ENCODE peak calls at places on chromosome 9, in five cellular contexts. F is upper lobe of right lung, M is fibroblast of lung, K is prostate gland, L is WERI-Rb-1. G is an unnamed sample.
A peak's percentile ranks its signal among the peaks of the same experiment; 100 is the strongest.

GRCh38 chr9:65432722-65433323 is 147.8 kb upstream of the FOXD4L5 start:
- DNase-seq in M (no peak), L (no peak), K (no peak), F (no peak), G (no peak)

GRCh38 chr9:127857278-127857677 is 2.8 kb upstream of the ENG start:
- DNase-seq in K (no peak), F (no peak), L (no peak), M (no peak), G (no peak)

GRCh38 chr9:88106492-88106891 is 31.8 kb downstream of the SPATA31C2 start:
- DNase-seq in F (no peak), M (peak; percentile 35), K (no peak), L (peak; percentile 31), G (no peak)

GRCh38 chr9:32378993-32379729 is 5.3 kb upstream of the ACO1 start:
- DNase-seq in M (peak; percentile 89), K (peak; percentile 37), L (peak; percentile 42), F (no peak), G (no peak)

GRCh38 chr9:111605041-111605559 is 5.7 kb upstream of the PTGR1 start:
- DNase-seq in L (no peak), F (no peak), K (no peak), M (no peak), G (no peak)

GRCh38 chr9:99057665-99058625 is 47.0 kb upstream of the TGFBR1 start:
- DNase-seq in F (no peak), L (no peak), K (peak; percentile 12), M (peak; percentile 58), G (no peak)

GRCh38 chr9:16608906-16609305 is 261.6 kb downstream of the BNC2 start:
- DNase-seq in K (no peak), M (no peak), F (no peak), L (no peak), G (no peak)

GRCh38 chr9:122158202-122158601 is 1.4 kb downstream of the NDUFA8 start:
- DNase-seq in L (peak; percentile 56), M (peak; percentile 35), K (no peak), F (no peak), G (no peak)

GRCh38 chr9:37032713-37033112 is 1.4 kb downstream of the PAX5 start:
- DNase-seq in M (no peak), F (no peak), L (no peak), K (no peak), G (no peak)

GRCh38 chr9:93531374-93531773 is 45.0 kb upstream of the PHF2 start:
- DNase-seq in M (no peak), K (no peak), F (no peak), L (no peak), G (no peak)

GRCh38 chr9:131407717-131408195 is 13.9 kb downstream of the PRRC2B start:
- DNase-seq in L (peak; percentile 69), K (peak; percentile 38), M (no peak), F (peak; percentile 72), G (peak; percentile 46)

GRCh38 chr9:34185778-34186551 is 7.1 kb downstream of the UBAP1 start:
- DNase-seq in L (no peak), K (peak; percentile 25), M (peak; percentile 89), F (no peak), G (no peak)

GRCh38 chr9:70947519-70947918 is 173.9 kb downstream of the TRPM3 start:
- DNase-seq in F (no peak), M (no peak), K (no peak), L (no peak), G (no peak)

GRCh38 chr9:242461-243080 is 27.9 kb downstream of the DOCK8 start:
- DNase-seq in K (no peak), M (no peak), F (no peak), L (no peak), G (no peak)

GRCh38 chr9:121861501-121862180 is 210.2 kb downstream of the DAB2IP start:
- DNase-seq in M (no peak), F (no peak), K (no peak), L (peak; percentile 95), G (no peak)

GRCh38 chr9:84139296-84140100 is 158.9 kb downstream of the RMI1 start:
- DNase-seq in K (peak; percentile 56), F (no peak), L (no peak), M (peak; percentile 81), G (peak; percentile 42)

GRCh38 chr9:38443597-38443996 is 19.3 kb upstream of the IGFBPL1 start:
- DNase-seq in L (no peak), F (no peak), K (no peak), M (no peak), G (no peak)

GRCh38 chr9:75086443-75087278 is 1.3 kb downstream of the NMRK1 start:
- DNase-seq in M (peak; percentile 39), F (peak; percentile 74), K (no peak), L (no peak), G (no peak)

GRCh38 chr9:89615661-89616060 is 10.8 kb downstream of the GADD45G start:
- DNase-seq in F (no peak), L (peak; percentile 31), K (no peak), M (no peak), G (no peak)

GRCh38 chr9:70120834-70121510 is 77.3 kb downstream of the MAMDC2 start:
- DNase-seq in F (no peak), M (peak; percentile 88), L (peak; percentile 27), K (no peak), G (no peak)

GRCh38 chr9:96067004-96067403 is 191.5 kb downstream of the ERCC6L2 start:
- DNase-seq in K (no peak), L (no peak), F (no peak), M (peak; percentile 74), G (no peak)

GRCh38 chr9:90432951-90433350 is 209.7 kb downstream of the DIRAS2 start:
- DNase-seq in L (peak; percentile 81), F (no peak), K (no peak), M (no peak), G (no peak)

GRCh38 chr9:693460-694390 is 147.8 kb upstream of the DMRT1 start:
- DNase-seq in K (peak; percentile 61), M (peak; percentile 90), L (no peak), F (no peak), G (no peak)

GRCh38 chr9:120319452-120319851 is 260.5 kb downstream of the CDK5RAP2 start:
- DNase-seq in F (no peak), K (no peak), L (no peak), M (no peak), G (no peak)

DNA sequence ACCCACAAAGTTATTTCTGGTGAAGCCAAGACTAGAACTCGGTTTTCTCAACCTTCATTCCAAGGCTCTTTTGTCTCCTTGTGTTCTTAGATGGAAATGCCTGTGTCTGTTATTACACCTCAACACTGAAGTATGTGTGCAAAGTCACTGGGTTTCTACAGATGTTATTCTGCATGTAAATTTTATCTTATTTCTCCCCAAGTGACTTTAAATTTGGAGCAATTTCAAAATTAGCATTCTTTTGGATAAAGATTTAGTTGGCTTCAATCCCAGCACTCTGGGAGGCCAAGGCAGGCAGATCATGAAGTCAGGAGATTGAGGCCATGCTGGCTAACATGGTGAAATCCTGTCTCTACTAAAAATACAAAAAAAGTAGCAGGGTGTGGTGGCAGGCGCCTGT is 104.4 kb upstream of the GNA14 start:
- DNase-seq in L (no peak), K (no peak), M (peak; percentile 78), F (no peak), G (no peak)
- H3K27ac ChIP-seq in L (no peak overlapping the region), K (peak overlapping the region; percentile 6), M (no peak overlapping the region), F (no peak overlapping the region), G (no peak overlapping the region)

GRCh38 chr9:76464706-76465105 is 5.7 kb downstream of the GCNT1 start:
- DNase-seq in L (no peak), K (no peak), F (no peak), M (peak; percentile 21), G (no peak)

GRCh38 chr9:76465442-76466298 is 6.7 kb downstream of the GCNT1 start:
- DNase-seq in M (no peak), K (no peak), L (no peak), F (no peak), G (no peak)

GRCh38 chr9:76466299-76466605 is 7.3 kb downstream of the GCNT1 start:
- DNase-seq in M (no peak), K (no peak), F (no peak), L (no peak), G (no peak)

GRCh38 chr9:76459691-76460635 is 981 bp downstream of the GCNT1 start:
- DNase-seq in L (peak; percentile 57), M (peak; percentile 66), F (peak; percentile 69), K (peak; percentile 51), G (no peak)

DNA sequence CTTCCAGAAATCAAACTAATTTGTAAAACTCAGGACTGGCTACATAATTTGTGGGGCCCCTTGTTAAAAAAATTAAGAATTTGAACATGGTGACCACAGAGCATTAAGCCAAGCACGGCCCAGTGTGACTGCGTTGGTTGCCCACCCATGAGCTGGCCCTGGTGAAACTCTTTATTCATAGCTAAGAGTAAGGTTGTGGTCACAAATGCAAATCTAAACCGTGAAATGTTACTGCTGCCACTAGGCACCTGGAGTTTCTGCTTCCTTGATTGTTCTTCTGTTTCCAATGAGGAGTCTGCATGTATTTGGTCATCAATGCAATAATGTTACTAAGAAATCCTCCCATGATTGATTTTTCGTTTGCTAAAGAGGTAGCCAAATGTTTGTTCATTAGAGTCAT is 4.2 kb downstream of the GCNT1 start:
- DNase-seq in K (no peak), L (no peak), F (no peak), M (no peak), G (no peak)
- H3K27ac ChIP-seq in K (no peak overlapping the region), L (no peak overlapping the region), F (no peak overlapping the region), M (no peak overlapping the region), G (no peak overlapping the region)

GRCh38 chr9:129704797-129705196 is 39.4 kb downstream of the PRRX2 start:
- DNase-seq in M (no peak), L (no peak), F (no peak), K (no peak), G (no peak)

GRCh38 chr9:129701549-129701948 is 36.1 kb downstream of the PRRX2 start:
- DNase-seq in K (no peak), F (no peak), L (no peak), M (no peak), G (no peak)

GRCh38 chr9:129703667-129704355 is 38.4 kb downstream of the PRRX2 start:
- DNase-seq in L (no peak), M (peak; percentile 31), F (no peak), K (no peak), G (no peak)

GRCh38 chr9:129702563-129702962 is 37.1 kb downstream of the PRRX2 start:
- DNase-seq in K (peak; percentile 22), L (no peak), F (peak; percentile 79), M (peak; percentile 74), G (no peak)

DNA sequence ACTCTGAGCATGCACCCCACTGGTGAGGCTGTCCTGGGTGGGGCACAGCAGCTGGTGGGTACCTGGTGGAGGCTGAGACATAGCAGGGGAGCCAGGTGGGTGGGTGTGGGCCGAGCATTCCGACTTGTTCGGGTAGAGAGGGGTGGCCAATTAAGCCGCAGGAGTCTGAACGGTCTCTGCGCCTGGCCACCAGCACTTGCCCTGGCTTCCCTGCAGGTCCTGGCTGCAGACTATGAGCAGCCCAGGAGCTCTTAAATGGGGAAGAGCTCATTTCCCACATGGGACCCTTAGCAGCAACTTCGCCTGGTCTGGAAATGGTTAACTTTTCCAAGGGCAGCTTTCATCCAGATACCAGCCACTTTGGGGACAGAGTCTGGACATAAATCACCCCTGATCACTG is 37.7 kb downstream of the PRRX2 start:
- DNase-seq in K (no peak), F (no peak), L (no peak), M (no peak), G (no peak)
- H3K27ac ChIP-seq in K (peak overlapping the region; percentile 41), F (no peak overlapping the region), L (no peak overlapping the region), M (peak overlapping the region; percentile 50), G (no peak overlapping the region)

GRCh38 chr9:68705636-68706578 is 867 bp downstream of the PIP5K1B start:
- DNase-seq in K (no peak), L (peak; percentile 6), F (no peak), M (peak; percentile 11), G (no peak)
- H3K27ac ChIP-seq in K (peak overlapping the region; percentile 68), L (no peak overlapping the region), F (peak overlapping the region; percentile 85), M (no peak overlapping the region), G (no peak overlapping the region)

GRCh38 chr9:135959814-135960213 is 1.4 kb downstream of the UBAC1 start:
- DNase-seq in F (no peak), M (no peak), L (no peak), K (no peak), G (no peak)
- H3K27ac ChIP-seq in F (peak overlapping the region; percentile 78), M (no peak overlapping the region), L (no peak overlapping the region), K (peak overlapping the region; percentile 87), G (no peak overlapping the region)